ENCODE peak calls at places on chromosomes 11 and 22, in ten cellular contexts. B is BE2C; J is GM06990; Z is iPS DF 6.9; T is CD8-positive, alpha-beta T cell; A is adipocyte; G is fibroblast of mammary gland; S is GM23338; I is adrenal gland; V is A549. M is an unnamed sample.

GRCh38 chr11:112219476-112220232 is 6.6 kb upstream of the PTS start:
- DNase-seq in B (peak), J (peak), Z (peak), T (peak), A (peak), G (peak), S (peak), I (peak), V (peak), M (peak)

GRCh38 chr22:46057206-46057605 is 80.2 kb upstream of the WNT7B start:
- DNase-seq in B (no peak), J (no peak), Z (no peak), T (no peak), A (peak), G (peak), S (no peak), I (no peak), V (no peak), M (no peak)

GRCh38 chr11:74057251-74058151 is 48.6 kb upstream of the UCP3 start:
- DNase-seq in B (no peak), J (no peak), Z (no peak), T (no peak), A (peak), G (peak), S (no peak), I (no peak), V (peak), M (no peak)

GRCh38 chr11:60204922-60205321 is 22.0 kb upstream of the MS4A6A start:
- DNase-seq in B (no peak), J (no peak), Z (no peak), T (no peak), A (no peak), G (no peak), S (no peak), I (no peak), V (no peak), M (peak)

GRCh38 chr11:443542-444199 is 1.9 kb upstream of the ANO9 start:
- DNase-seq in B (no peak), J (peak), Z (no peak), T (no peak), A (no peak), G (peak), S (peak), I (no peak), V (no peak), M (no peak)

GRCh38 chr11:12141283-12141682 is 30.9 kb downstream of the MICAL2 start:
- DNase-seq in B (no peak), J (no peak), Z (no peak), T (no peak), A (no peak), G (no peak), S (no peak), I (no peak), V (no peak), M (no peak)

GRCh38 chr11:34809191-34810106 is 106.7 kb downstream of the APIP start:
- DNase-seq in B (no peak), J (no peak), Z (no peak), T (no peak), A (no peak), G (no peak), S (no peak), I (no peak), V (no peak), M (no peak)

GRCh38 chr22:42792909-42793847 is 63.9 kb downstream of the ARFGAP3 start:
- DNase-seq in B (no peak), J (no peak), Z (no peak), T (no peak), A (no peak), G (no peak), S (no peak), I (peak), V (no peak), M (no peak)

GRCh38 chr11:57213282-57214086 is 23.6 kb downstream of the APLNR start:
- DNase-seq in B (no peak), J (no peak), Z (no peak), T (no peak), A (no peak), G (peak), S (peak), I (no peak), V (no peak), M (peak)

GRCh38 chr11:69674267-69674885 is 777 bp downstream of the LTO1 start:
- DNase-seq in B (peak), J (no peak), Z (no peak), T (no peak), A (peak), G (peak), S (peak), I (peak), V (no peak), M (peak)

GRCh38 chr22:41512421-41513194 is 31.7 kb downstream of the POLR3H start:
- DNase-seq in B (peak), J (no peak), Z (peak), T (no peak), A (peak), G (peak), S (peak), I (peak), V (peak), M (no peak)

GRCh38 chr11:62055970-62056369 is 67.8 kb upstream of the INCENP start:
- DNase-seq in B (no peak), J (no peak), Z (no peak), T (no peak), A (no peak), G (no peak), S (no peak), I (no peak), V (no peak), M (no peak)

GRCh38 chr11:35424157-35424945 is 5.0 kb upstream of the SLC1A2 start:
- DNase-seq in B (no peak), J (no peak), Z (no peak), T (no peak), A (peak), G (peak), S (no peak), I (no peak), V (no peak), M (no peak)

GRCh38 chr11:62018978-62019664 is 51.7 kb upstream of the FTH1 start:
- DNase-seq in B (no peak), J (no peak), Z (no peak), T (no peak), A (no peak), G (no peak), S (no peak), I (no peak), V (no peak), M (peak)

GRCh38 chr22:43449831-43450225 is 38.0 kb downstream of the MPPED1 start:
- DNase-seq in B (no peak), J (no peak), Z (no peak), T (no peak), A (no peak), G (no peak), S (no peak), I (no peak), V (no peak), M (no peak)

GRCh38 chr11:103944251-103944944 is 92.0 kb upstream of the DDI1 start:
- DNase-seq in B (no peak), J (no peak), Z (no peak), T (no peak), A (no peak), G (no peak), S (no peak), I (no peak), V (no peak), M (no peak)

GRCh38 chr22:21030032-21030431 is 2.3 kb downstream of the SLC7A4 start:
- DNase-seq in B (no peak), J (no peak), Z (no peak), T (no peak), A (no peak), G (no peak), S (no peak), I (no peak), V (no peak), M (no peak)

GRCh38 chr22:49502126-49502826 is 325.4 kb downstream of the BRD1 start:
- DNase-seq in B (no peak), J (no peak), Z (no peak), T (no peak), A (no peak), G (peak), S (no peak), I (no peak), V (peak), M (no peak)

GRCh38 chr22:44365196-44365802 is 52.5 kb upstream of the SHISAL1 start:
- DNase-seq in B (peak), J (no peak), Z (no peak), T (no peak), A (no peak), G (no peak), S (no peak), I (no peak), V (no peak), M (no peak)

GRCh38 chr11:91394718-91395414 is 829.8 kb upstream of the FAT3 start:
- DNase-seq in B (peak), J (no peak), Z (no peak), T (no peak), A (no peak), G (no peak), S (no peak), I (no peak), V (no peak), M (no peak)

GRCh38 chr11:1920128-1920908 is 815 bp downstream of the TNNT3 start:
- DNase-seq in B (no peak), J (no peak), Z (no peak), T (no peak), A (no peak), G (no peak), S (no peak), I (no peak), V (no peak), M (no peak)

GRCh38 chr22:29617922-29618629 is 14.6 kb downstream of the NF2 start:
- DNase-seq in B (no peak), J (no peak), Z (no peak), T (no peak), A (peak), G (no peak), S (no peak), I (no peak), V (no peak), M (peak)

GRCh38 chr22:17774928-17775675 is 833 bp upstream of the BID start:
- DNase-seq in B (no peak), J (no peak), Z (no peak), T (no peak), A (no peak), G (no peak), S (no peak), I (no peak), V (no peak), M (no peak)
- H3K4me3 ChIP-seq in B (peak), J (no peak), Z (no peak), T (peak), A (peak), G (no peak), S (peak), I (no peak), V (peak), M (peak)

DNA sequence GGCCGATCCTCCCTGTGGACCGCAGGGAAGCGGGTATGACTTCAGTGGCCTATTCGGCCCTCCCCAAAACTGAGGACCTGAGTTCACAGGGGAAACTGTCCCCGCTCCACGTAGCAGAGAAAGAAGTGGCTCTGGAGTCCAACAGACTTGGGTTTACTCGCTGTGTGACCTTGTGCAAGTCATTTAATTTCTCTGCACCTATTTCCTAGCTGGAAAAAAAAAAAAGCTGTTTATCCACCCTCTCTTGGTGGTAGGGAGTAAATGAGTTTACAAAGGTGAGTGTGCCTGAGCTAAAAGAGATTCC is 2.2 kb downstream of the SPON1 start:
- DNase-seq in B (no peak), J (no peak), Z (no peak), T (no peak), A (no peak), G (no peak), S (no peak), I (no peak), V (no peak), M (no peak)
- H3K4me3 ChIP-seq in B (no peak), J (no peak), Z (peak), T (no peak), A (peak), G (no peak), S (peak), I (peak), V (no peak), M (no peak)

DNA sequence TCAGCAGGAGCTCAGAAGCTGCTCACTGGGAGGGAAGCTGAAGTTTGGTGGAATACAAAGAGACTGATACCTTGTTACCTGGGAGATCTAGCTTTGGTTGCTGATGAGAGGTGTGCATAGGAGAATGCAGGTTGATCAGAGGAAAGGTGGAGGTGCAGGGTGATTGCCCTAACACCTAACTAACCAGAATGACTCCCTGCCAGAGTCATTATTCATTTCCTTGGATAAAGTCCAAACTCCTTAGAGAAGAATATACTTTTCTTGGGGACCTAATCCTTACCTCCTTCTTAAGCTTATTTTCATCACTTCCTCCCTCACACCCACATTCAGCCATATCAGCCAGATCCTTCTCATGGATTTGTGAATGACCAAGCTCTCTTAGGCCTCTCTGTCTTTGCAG is 814.2 kb upstream of the TENM4 start:
- DNase-seq in B (no peak), J (no peak), Z (no peak), T (no peak), A (no peak), G (no peak), S (no peak), I (no peak), V (no peak), M (no peak)
- H3K4me3 ChIP-seq in B (no peak), J (no peak), Z (no peak), T (no peak), A (no peak), G (no peak), S (no peak), I (no peak), V (no peak), M (no peak)

GRCh38 chr22:24951942-24952836 is at the start of gene KIAA1671:
- DNase-seq in B (peak), J (peak), Z (peak), T (peak), A (peak), G (peak), S (peak), I (peak), V (peak), M (peak)

GRCh38 chr22:24954856-24955255 is 2.3 kb downstream of the KIAA1671 start:
- DNase-seq in B (no peak), J (no peak), Z (no peak), T (no peak), A (no peak), G (no peak), S (no peak), I (no peak), V (no peak), M (no peak)

GRCh38 chr22:24953294-24954113 is 988 bp downstream of the KIAA1671 start:
- DNase-seq in B (peak), J (no peak), Z (no peak), T (no peak), A (no peak), G (no peak), S (peak), I (peak), V (no peak), M (no peak)

GRCh38 chr22:24952837-24953293 is 349 bp downstream of the KIAA1671 start:
- DNase-seq in B (peak), J (no peak), Z (no peak), T (no peak), A (peak), G (peak), S (peak), I (peak), V (peak), M (no peak)

GRCh38 chr22:24954114-24954463 is 1.6 kb downstream of the KIAA1671 start:
- DNase-seq in B (no peak), J (no peak), Z (no peak), T (no peak), A (no peak), G (no peak), S (peak), I (no peak), V (no peak), M (no peak)
- H3K4me3 ChIP-seq in B (peak), J (no peak), Z (no peak), T (no peak), A (peak), G (no peak), S (peak), I (peak), V (peak), M (no peak)

DNA sequence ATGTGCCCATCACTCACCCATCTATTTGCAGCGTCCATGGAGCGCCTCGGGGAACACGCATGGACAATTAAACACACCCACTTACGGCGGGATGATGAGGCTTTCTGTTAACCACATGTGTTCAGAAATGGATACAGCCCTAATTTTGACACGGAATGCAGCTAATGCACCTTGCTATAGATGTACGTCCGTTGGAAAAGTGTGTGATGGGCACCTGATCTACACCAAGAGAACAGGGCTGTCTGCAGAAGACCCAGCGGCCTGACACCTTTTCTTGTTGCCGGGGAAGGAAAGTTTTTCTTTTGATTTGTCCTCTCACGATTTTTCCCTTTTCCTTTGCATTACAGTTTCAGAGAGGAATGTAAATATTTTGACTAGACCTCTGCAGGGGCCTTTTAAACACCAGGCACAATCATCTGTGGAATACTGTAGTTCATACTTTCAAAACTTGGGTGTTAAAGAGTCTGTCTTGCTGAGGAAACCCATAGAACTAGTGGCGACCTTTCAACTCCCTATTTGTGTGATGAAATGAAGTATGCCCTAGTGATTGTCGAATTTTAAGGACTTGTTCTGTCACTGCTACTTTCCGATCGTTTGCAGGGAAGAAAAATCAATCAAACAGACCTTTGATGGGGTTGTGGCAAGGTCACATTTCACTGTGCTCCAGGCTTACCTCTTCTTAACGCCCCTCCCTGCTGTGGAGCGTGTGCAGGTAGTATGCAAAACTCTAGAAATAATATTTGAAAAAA is 16.5 kb upstream of the PAX6 start:
- DNase-seq in B (no peak), J (no peak), Z (no peak), T (no peak), A (peak), G (no peak), S (peak), I (no peak), V (no peak), M (no peak)
- H3K4me3 ChIP-seq in B (no peak), J (no peak), Z (peak), T (no peak), A (no peak), G (no peak), S (peak), I (peak), V (no peak), M (no peak)

GRCh38 chr11:64874308-64874707 is 4.1 kb downstream of the EHD1 start:
- DNase-seq in B (no peak), J (no peak), Z (no peak), T (no peak), A (no peak), G (no peak), S (no peak), I (no peak), V (no peak), M (peak)
- H3K4me3 ChIP-seq in B (no peak), J (peak), Z (no peak), T (peak), A (no peak), G (no peak), S (no peak), I (no peak), V (no peak), M (peak)

GRCh38 chr11:128825050-128825806 is 41.9 kb downstream of the KCNJ1 start:
- DNase-seq in B (no peak), J (no peak), Z (no peak), T (peak), A (no peak), G (no peak), S (peak), I (no peak), V (no peak), M (no peak)

GRCh38 chr11:128827494-128827893 is 39.6 kb downstream of the KCNJ1 start:
- DNase-seq in B (no peak), J (no peak), Z (no peak), T (peak), A (no peak), G (no peak), S (no peak), I (no peak), V (no peak), M (no peak)

GRCh38 chr11:128824199-128825049 is 42.7 kb downstream of the KCNJ1 start:
- DNase-seq in B (no peak), J (no peak), Z (no peak), T (peak), A (no peak), G (no peak), S (peak), I (no peak), V (no peak), M (no peak)

GRCh38 chr11:128819198-128819597 is 47.9 kb downstream of the KCNJ1 start:
- DNase-seq in B (no peak), J (no peak), Z (no peak), T (no peak), A (no peak), G (no peak), S (no peak), I (no peak), V (no peak), M (no peak)

GRCh38 chr11:128823751-128824150 is 43.3 kb downstream of the KCNJ1 start:
- DNase-seq in B (no peak), J (no peak), Z (no peak), T (no peak), A (no peak), G (no peak), S (no peak), I (no peak), V (no peak), M (no peak)
- H3K4me3 ChIP-seq in B (no peak), J (no peak), Z (no peak), T (no peak), A (no peak), G (no peak), S (peak), I (peak), V (no peak), M (no peak)

GRCh38 chr11:125680747-125681146 is at the start of gene ACRV1:
- DNase-seq in B (no peak), J (no peak), Z (no peak), T (no peak), A (no peak), G (no peak), S (no peak), I (no peak), V (no peak), M (no peak)
- H3K4me3 ChIP-seq in B (no peak), J (no peak), Z (no peak), T (no peak), A (no peak), G (no peak), S (no peak), I (no peak), V (no peak), M (no peak)